ENCODE peak calls at places on chromosomes 13 and 19, in eight cellular contexts. R is NT2/D1; V is NCI-H1105 treated with DMSO at 0.1 percent for 48 hours; A is stimulated activated naive CD8-positive, alpha-beta T cell treated with anti-CD3 and anti-CD28 coated beads, Interleukin-15, amount 100 ng/mL, for 72 hours; S is iPS-NIHi11; I is myocyte; L is BJ; N is activated CD8-positive, alpha-beta T cell treated with anti-CD3 and anti-CD28 coated beads for 36 hours. E is an unnamed sample.

GRCh38 chr19:46955114-46955812 is 64.4 kb upstream of the NPAS1 start:
- DNase-seq in R (no peak), V (no peak), A (no peak), S (no peak), I (no peak), L (no peak), N (peak; percentile 51), E (peak; percentile 50)

GRCh38 chr13:67042556-67042955 is 187.6 kb downstream of the PCDH9 start:
- DNase-seq in R (no peak), V (no peak), A (no peak), S (no peak), I (no peak), L (no peak), N (no peak), E (no peak)

GRCh38 chr13:101449971-101450748 is 2.3 kb upstream of the ITGBL1 start:
- DNase-seq in R (no peak), V (no peak), A (no peak), S (no peak), I (peak; percentile 41), L (peak; percentile 82), N (no peak), E (peak; percentile 96)

GRCh38 chr19:2856457-2857055 is 10.6 kb upstream of the ZNF556 start:
- DNase-seq in R (no peak), V (no peak), A (no peak), S (no peak), I (no peak), L (no peak), N (no peak), E (no peak)

GRCh38 chr19:55452381-55453325 is 8.8 kb downstream of the ISOC2 start:
- DNase-seq in R (peak; percentile 54), V (peak; percentile 93), A (no peak), S (peak; percentile 92), I (peak; percentile 60), L (peak; percentile 25), N (peak; percentile 56), E (peak; percentile 69)

GRCh38 chr13:30607908-30608307 is 9.8 kb upstream of the USPL1 start:
- DNase-seq in R (no peak), V (no peak), A (peak; percentile 68), S (no peak), I (peak; percentile 68), L (no peak), N (peak; percentile 81), E (peak; percentile 50)

GRCh38 chr13:39038569-39038898 is 278 bp downstream of the NHLRC3 start:
- DNase-seq in R (no peak), V (peak; percentile 44), A (peak; percentile 79), S (no peak), I (no peak), L (no peak), N (peak; percentile 74), E (peak; percentile 10)

GRCh38 chr19:46860846-46861690 is at the start of gene ARHGAP35:
- DNase-seq in R (no peak), V (no peak), A (no peak), S (peak; percentile 83), I (no peak), L (no peak), N (no peak), E (no peak)

GRCh38 chr19:10718205-10719196 is 622 bp downstream of the DNM2 start:
- DNase-seq in R (no peak), V (no peak), A (peak; percentile 52), S (peak; percentile 74), I (peak; percentile 52), L (no peak), N (peak; percentile 48), E (peak; percentile 32)

GRCh38 chr13:98972627-98973026 is 5.2 kb downstream of the DOCK9 start:
- DNase-seq in R (peak; percentile 30), V (no peak), A (no peak), S (no peak), I (no peak), L (no peak), N (no peak), E (no peak)

GRCh38 chr19:1520203-1520780 is 3.6 kb upstream of the PLK5 start:
- DNase-seq in R (no peak), V (no peak), A (no peak), S (no peak), I (no peak), L (no peak), N (no peak), E (no peak)

GRCh38 chr19:13299838-13300237 is 149.6 kb downstream of the IER2 start:
- DNase-seq in R (no peak), V (no peak), A (no peak), S (no peak), I (no peak), L (no peak), N (no peak), E (no peak)